ENCODE peak calls at places on chromosomes 4 and X, in ten cellular contexts. O is GM10248; P is cardiac fibroblast; M is brain microvascular endothelial cell; G is endothelial cell; J is right lobe of liver; B is upper lobe of left lung; V is GM06990; W is CD4-positive, alpha-beta T cell; F is IMR-90. H is an unnamed sample.

GRCh38 chrX:20913760-20914159 is 460.5 kb upstream of the CNKSR2 start:
- DNase-seq in W (no peak), O (no peak), J (no peak), V (no peak), F (no peak), P (peak), M (no peak), B (no peak), G (peak), H (no peak)

GRCh38 chr4:88957570-88957969 is 99.4 kb downstream of the FAM13A start:
- DNase-seq in W (no peak), O (no peak), G (no peak), M (no peak), V (no peak), F (no peak), P (no peak), J (no peak), B (no peak), H (peak)

GRCh38 chrX:52420824-52421443 is 52.1 kb downstream of the XAGE2 start:
- DNase-seq in F (peak), O (no peak), G (no peak), V (no peak), M (no peak), W (no peak), B (no peak), P (peak), J (no peak), H (peak)

GRCh38 chr4:1045595-1046201 is 34.3 kb downstream of the FGFRL1 start:
- DNase-seq in V (no peak), W (no peak), M (no peak), B (peak), P (no peak), J (peak), G (no peak), F (no peak), O (no peak), H (no peak)

GRCh38 chr4:160026720-160027119 is 923.8 kb downstream of the RAPGEF2 start:
- DNase-seq in W (no peak), V (no peak), G (no peak), F (no peak), J (no peak), O (no peak), P (peak), B (no peak), M (peak), H (no peak)

GRCh38 chr4:32985256-32985655 is 2265.1 kb downstream of the PCDH7 start:
- DNase-seq in F (no peak), J (no peak), P (peak), M (peak), V (no peak), O (no peak), W (no peak), B (no peak), G (no peak), H (peak)

GRCh38 chr4:142707397-142707796 is 138.7 kb downstream of the INPP4B start:
- DNase-seq in M (no peak), V (no peak), P (no peak), O (no peak), G (no peak), J (no peak), W (no peak), F (no peak), B (no peak), H (no peak)

GRCh38 chr4:1377606-1378261 is 28.5 kb downstream of the NKX1-1 start:
- DNase-seq in J (peak), G (no peak), F (no peak), M (no peak), O (no peak), P (no peak), V (no peak), B (peak), W (no peak), H (no peak)

GRCh38 chr4:143186634-143187033 is 1.9 kb downstream of the USP38 start:
- DNase-seq in V (no peak), B (no peak), J (no peak), O (no peak), W (no peak), G (no peak), F (no peak), P (peak), M (no peak), H (peak)

GRCh38 chrX:68821616-68822015 is 7.2 kb upstream of the EFNB1 start:
- DNase-seq in F (no peak), O (no peak), V (no peak), G (no peak), M (no peak), W (no peak), B (no peak), P (no peak), J (no peak), H (no peak)

GRCh38 chrX:68823413-68824151 is 5.2 kb upstream of the EFNB1 start:
- DNase-seq in W (no peak), B (no peak), P (no peak), O (no peak), M (no peak), F (no peak), G (no peak), J (no peak), V (no peak), H (no peak)

GRCh38 chrX:68824152-68824433 is 4.7 kb upstream of the EFNB1 start:
- DNase-seq in J (no peak), F (no peak), B (no peak), G (no peak), M (no peak), W (no peak), P (no peak), O (no peak), V (no peak), H (no peak)

GRCh38 chrX:68824565-68825125 is 4.2 kb upstream of the EFNB1 start:
- DNase-seq in M (no peak), F (no peak), J (no peak), G (no peak), O (no peak), B (no peak), V (no peak), W (no peak), P (no peak), H (no peak)

GRCh38 chrX:68822641-68823410 is 6.0 kb upstream of the EFNB1 start:
- DNase-seq in V (no peak), P (peak), J (peak), M (peak), O (peak), B (no peak), G (peak), W (no peak), F (peak), H (peak)
- TF ChIP-seq CTCF in V (peak), P (peak), J (peak), M (peak), O (peak), B (peak), G (no peak), W (no peak), F (peak), H (peak)

GRCh38 chr4:68520985-68521384 is 55.1 kb downstream of the UGT2B17 start:
- DNase-seq in W (no peak), P (no peak), O (no peak), J (no peak), F (no peak), B (no peak), M (no peak), G (no peak), V (no peak), H (no peak)

DNA sequence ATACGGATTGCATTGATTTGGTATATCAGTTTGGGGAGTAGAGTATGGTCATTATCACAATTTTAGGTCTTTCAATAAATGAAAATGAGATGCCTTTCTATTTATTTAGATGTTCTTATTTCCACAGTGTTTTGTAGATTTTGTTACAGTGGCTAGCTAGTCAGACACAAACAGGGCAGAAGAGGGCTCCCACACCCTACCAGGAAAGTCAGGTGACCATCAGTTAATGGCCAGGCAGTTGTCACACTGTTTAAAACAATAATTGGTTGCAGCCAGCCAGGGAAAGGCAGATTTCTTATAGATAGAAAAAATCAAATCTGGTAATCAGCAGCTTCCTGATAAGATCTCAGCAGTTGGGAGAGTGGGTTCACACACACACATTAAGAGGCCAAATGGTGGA is 57.2 kb downstream of the UGT2B17 start:
- DNase-seq in W (no peak), O (no peak), V (no peak), F (no peak), P (no peak), B (no peak), J (no peak), G (no peak), M (no peak), H (no peak)
- TF ChIP-seq CTCF in W (no peak), O (no peak), V (no peak), F (no peak), P (no peak), B (no peak), J (no peak), G (no peak), M (no peak), H (no peak)

GRCh38 chr4:123398151-123398802 is 1.7 kb downstream of the SPRY1 start:
- DNase-seq in M (peak), F (peak), P (peak), G (peak), J (peak), B (peak), V (peak), O (peak), W (no peak), H (peak)
- TF ChIP-seq CTCF in M (peak), F (peak), P (peak), G (peak), J (peak), B (peak), V (peak), O (peak), W (peak), H (no peak)

GRCh38 chr4:109658871-109659410 is 44.3 kb downstream of the CASP6 start:
- DNase-seq in F (peak), M (no peak), P (peak), V (no peak), G (no peak), O (no peak), W (no peak), B (no peak), J (no peak), H (no peak)

GRCh38 chr4:109657854-109658253 is 45.4 kb downstream of the CASP6 start:
- DNase-seq in P (no peak), O (no peak), V (no peak), W (no peak), F (no peak), M (no peak), B (no peak), J (no peak), G (no peak), H (no peak)

GRCh38 chr4:109665783-109666455 is 37.3 kb downstream of the CASP6 start:
- DNase-seq in P (no peak), G (no peak), M (no peak), W (no peak), F (no peak), B (no peak), O (no peak), J (no peak), V (no peak), H (no peak)

GRCh38 chr4:109662786-109663185 is 40.5 kb downstream of the CASP6 start:
- DNase-seq in W (no peak), B (no peak), J (no peak), F (no peak), V (no peak), P (no peak), G (no peak), M (no peak), O (no peak), H (no peak)
- TF ChIP-seq CTCF in W (no peak), B (no peak), J (no peak), F (no peak), V (no peak), P (no peak), G (no peak), M (no peak), O (no peak), H (no peak)

GRCh38 chr4:75429208-75429607 is 85.0 kb downstream of the RCHY1 start:
- DNase-seq in B (no peak), M (no peak), G (no peak), J (no peak), V (peak), W (no peak), P (no peak), F (no peak), O (no peak), H (no peak)

GRCh38 chr4:75434105-75434504 is 80.1 kb downstream of the RCHY1 start:
- DNase-seq in G (no peak), J (no peak), B (no peak), M (no peak), F (no peak), P (no peak), O (no peak), V (no peak), W (no peak), H (no peak)

GRCh38 chr4:75432683-75433082 is 81.5 kb downstream of the RCHY1 start:
- DNase-seq in V (no peak), O (peak), G (peak), M (peak), F (peak), P (peak), B (no peak), W (no peak), J (no peak), H (peak)
- TF ChIP-seq CTCF in V (peak), O (no peak), G (peak), M (peak), F (peak), P (peak), B (no peak), W (no peak), J (peak), H (peak)

GRCh38 chr4:24930136-24930535 is 17.3 kb upstream of the CCDC149 start:
- DNase-seq in J (no peak), W (no peak), B (no peak), G (no peak), O (no peak), F (no peak), V (no peak), P (peak), M (no peak), H (no peak)

GRCh38 chr4:24924309-24924781 is 11.5 kb upstream of the CCDC149 start:
- DNase-seq in V (no peak), P (peak), O (no peak), M (peak), W (no peak), J (no peak), G (no peak), B (no peak), F (peak), H (peak)

GRCh38 chr4:24923550-24923949 is 10.7 kb upstream of the CCDC149 start:
- DNase-seq in V (no peak), P (no peak), B (no peak), M (no peak), G (no peak), W (no peak), F (no peak), J (no peak), O (no peak), H (no peak)

GRCh38 chr4:24928708-24929107 is 15.9 kb upstream of the CCDC149 start:
- DNase-seq in W (no peak), J (no peak), M (no peak), O (no peak), F (no peak), V (no peak), P (no peak), B (no peak), G (no peak), H (no peak)

DNA sequence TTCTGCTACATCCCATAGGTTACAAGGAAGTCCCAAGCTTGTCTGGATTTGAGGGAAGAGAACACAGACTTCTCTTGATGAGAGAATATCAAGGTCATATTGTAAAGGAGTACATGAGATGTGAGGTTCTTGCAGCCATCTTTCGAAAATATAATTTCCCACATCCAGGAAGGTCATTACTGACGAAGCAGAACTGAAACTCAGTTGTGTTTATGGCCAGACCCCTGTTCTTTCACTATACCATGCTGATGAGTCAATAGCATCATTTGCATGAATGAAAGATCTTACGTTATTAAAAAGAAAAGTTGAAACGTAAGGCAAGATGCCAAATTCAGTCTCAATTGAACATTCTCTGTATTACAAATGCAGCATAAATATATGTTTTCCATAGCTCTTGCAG is 14.2 kb upstream of the CCDC149 start:
- DNase-seq in G (no peak), F (no peak), V (no peak), M (no peak), O (no peak), W (no peak), P (no peak), B (no peak), J (no peak), H (no peak)
- TF ChIP-seq CTCF in G (no peak), F (no peak), V (no peak), M (no peak), O (no peak), W (no peak), P (no peak), B (no peak), J (no peak), H (no peak)

GRCh38 chrX:155086202-155086840 is 15.0 kb downstream of the BRCC3 start:
- DNase-seq in B (no peak), M (no peak), W (peak), O (no peak), F (peak), J (no peak), G (peak), P (peak), V (no peak), H (peak)
- TF ChIP-seq CTCF in B (peak), M (peak), W (peak), O (peak), F (peak), J (peak), G (peak), P (peak), V (peak), H (peak)

GRCh38 chr4:176153124-176153523 is 42.3 kb downstream of the SPATA4 start:
- DNase-seq in V (no peak), P (no peak), G (no peak), B (no peak), O (no peak), W (no peak), F (no peak), J (no peak), M (no peak), H (no peak)

GRCh38 chr4:176149680-176150079 is 45.7 kb downstream of the SPATA4 start:
- DNase-seq in F (peak), G (no peak), V (no peak), O (no peak), J (no peak), P (no peak), B (no peak), W (no peak), M (no peak), H (peak)

GRCh38 chr4:176150704-176151103 is 44.7 kb downstream of the SPATA4 start:
- DNase-seq in G (no peak), J (no peak), O (no peak), F (no peak), B (no peak), P (no peak), M (no peak), W (no peak), V (no peak), H (no peak)

DNA sequence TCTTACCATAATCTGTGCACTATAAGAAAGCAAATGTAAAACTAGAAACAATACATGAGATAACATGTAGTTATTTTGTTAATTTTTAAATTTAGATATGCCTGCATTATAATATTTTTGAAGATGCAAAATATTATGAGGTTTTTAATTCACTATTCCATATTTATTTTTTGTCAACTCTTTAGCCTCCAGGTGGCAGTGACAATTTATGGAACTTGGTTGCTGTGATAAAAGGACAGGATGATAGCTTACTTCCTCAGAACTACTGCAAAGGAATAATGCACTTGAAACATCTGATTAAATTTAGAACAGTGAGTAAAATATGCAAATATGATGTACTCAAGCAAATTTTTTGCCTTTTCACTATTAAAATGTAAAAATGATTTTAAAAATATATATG is 45.1 kb downstream of the SPATA4 start:
- DNase-seq in V (no peak), M (peak), B (no peak), P (peak), W (no peak), J (no peak), O (peak), G (no peak), F (peak), H (peak)
- TF ChIP-seq CTCF in V (peak), M (peak), B (no peak), P (peak), W (no peak), J (peak), O (no peak), G (no peak), F (peak), H (peak)

GRCh38 chrX:155179343-155179997 is 36.8 kb upstream of the VBP1 start:
- DNase-seq in P (peak), M (no peak), W (no peak), B (no peak), F (no peak), V (no peak), G (no peak), O (no peak), J (no peak), H (no peak)
- TF ChIP-seq CTCF in P (no peak), M (no peak), W (no peak), B (no peak), F (no peak), V (no peak), G (no peak), O (no peak), J (no peak), H (no peak)

GRCh38 chr4:24032371-24032989 is 142.6 kb upstream of the PPARGC1A start:
- DNase-seq in W (no peak), O (no peak), G (no peak), J (no peak), M (no peak), P (peak), V (no peak), B (no peak), F (peak), H (no peak)
- TF ChIP-seq CTCF in W (no peak), O (no peak), G (peak), J (peak), M (peak), P (peak), V (peak), B (no peak), F (no peak), H (no peak)

H was measured in foreskin fibroblast.